ENCODE peak calls at places on chromosomes 12 and 14, in six cellular contexts. W, G, K, O, M and S are unnamed samples.

GRCh38 chr12:96395236-96395635 is 5.0 kb downstream of the CDK17 start:
- DNase-seq in W (no peak), G (no peak), K (no peak), O (no peak), M (no peak), S (no peak)

GRCh38 chr12:84161296-84161695 is 751.3 kb downstream of the SLC6A15 start:
- DNase-seq in W (no peak), G (no peak), K (no peak), O (no peak), M (peak), S (no peak)

GRCh38 chr12:51441583-51441982 is 17.0 kb downstream of the SLC4A8 start:
- DNase-seq in W (no peak), G (no peak), K (no peak), O (no peak), M (peak), S (no peak)

GRCh38 chr14:59919582-59920377 is at the start of gene LRRC9:
- DNase-seq in W (peak), G (peak), K (peak), O (peak), M (peak), S (no peak)

GRCh38 chr12:106080111-106080732 is 58.5 kb downstream of the NUAK1 start:
- DNase-seq in W (no peak), G (no peak), K (no peak), O (no peak), M (peak), S (no peak)

GRCh38 chr12:124524231-124524925 is 43.0 kb downstream of the NCOR2 start:
- DNase-seq in W (no peak), G (no peak), K (no peak), O (no peak), M (peak), S (no peak)

GRCh38 chr12:5590316-5590715 is 158.4 kb downstream of the NTF3 start:
- DNase-seq in W (no peak), G (no peak), K (no peak), O (no peak), M (no peak), S (no peak)

GRCh38 chr12:16324772-16325171 is 22.7 kb upstream of the MGST1 start:
- DNase-seq in W (no peak), G (no peak), K (no peak), O (peak), M (no peak), S (no peak)

GRCh38 chr12:31234955-31235867 is 90.7 kb downstream of the SINHCAF start:
- DNase-seq in W (peak), G (peak), K (peak), O (no peak), M (peak), S (no peak)